ENCODE peak calls at places on chromosomes 1 and 21, in eight cellular contexts. W is MCF 10A, Y is foreskin keratinocyte, I is H1, K is type B pancreatic cell, E is kidney epithelial cell, O is AG04450, S is foreskin fibroblast. Q is an unnamed sample.

GRCh38 chr1:50080904-50081586 is 27.7 kb upstream of the ELAVL4 start:
- DNase-seq in O (no peak), Y (no peak), W (peak), K (no peak), I (peak), E (no peak), S (no peak), Q (no peak)

GRCh38 chr1:24117722-24118409 is 5.9 kb upstream of the MYOM3 start:
- DNase-seq in K (no peak), W (peak), I (no peak), Y (peak), S (peak), E (peak), O (no peak), Q (no peak)

GRCh38 chr1:44655609-44656008 is 18.7 kb downstream of the TMEM53 start:
- DNase-seq in I (peak), K (no peak), Y (no peak), O (no peak), S (peak), W (no peak), E (no peak), Q (no peak)

GRCh38 chr1:154304664-154305337 is 16.1 kb upstream of the AQP10 start:
- DNase-seq in O (no peak), E (no peak), I (no peak), S (no peak), K (no peak), W (no peak), Y (peak), Q (no peak)

GRCh38 chr1:26999440-26999987 is 6.0 kb downstream of the TRNP1 start:
- DNase-seq in I (peak), K (no peak), Y (peak), S (peak), W (peak), O (peak), E (no peak), Q (peak)

GRCh38 chr1:212270564-212270963 is 14.6 kb upstream of the PPP2R5A start:
- DNase-seq in Y (no peak), E (no peak), S (no peak), W (no peak), O (no peak), K (no peak), I (no peak), Q (no peak)

GRCh38 chr1:111733183-111733995 is 5.8 kb downstream of the INKA2 start:
- DNase-seq in W (peak), O (no peak), S (peak), Y (peak), K (no peak), E (no peak), I (peak), Q (no peak)

GRCh38 chr1:87915771-87916170 is 587.1 kb downstream of the LMO4 start:
- DNase-seq in O (no peak), W (no peak), E (no peak), S (no peak), Y (no peak), I (no peak), K (no peak), Q (no peak)

GRCh38 chr1:62011007-62011406 is 183.6 kb upstream of the L1TD1 start:
- DNase-seq in O (no peak), W (no peak), S (no peak), E (no peak), Y (no peak), K (no peak), I (no peak), Q (no peak)

GRCh38 chr1:92601044-92601443 is 114.3 kb upstream of the GFI1 start:
- DNase-seq in K (no peak), E (no peak), W (no peak), S (peak), I (no peak), O (no peak), Y (no peak), Q (no peak)

GRCh38 chr1:107963601-107964396 is 1.2 kb downstream of the VAV3 start:
- DNase-seq in I (peak), S (peak), K (no peak), O (no peak), E (no peak), W (no peak), Y (peak), Q (peak)

GRCh38 chr1:1364266-1364665 is 5.9 kb upstream of the MXRA8 start:
- DNase-seq in Y (peak), W (no peak), S (no peak), I (no peak), O (no peak), E (no peak), K (no peak), Q (no peak)

GRCh38 chr1:205285391-205286101 is 36.0 kb downstream of the NUAK2 start:
- DNase-seq in S (no peak), Y (no peak), W (no peak), E (no peak), K (no peak), O (no peak), I (no peak), Q (no peak)

GRCh38 chr1:21749859-21750468 is 33.0 kb downstream of the USP48 start:
- DNase-seq in K (no peak), O (no peak), Y (no peak), I (no peak), E (no peak), S (no peak), W (no peak), Q (no peak)

GRCh38 chr1:247209306-247209900 is 37.6 kb upstream of the ZNF124 start:
- DNase-seq in E (no peak), O (no peak), Y (peak), I (no peak), W (no peak), S (peak), K (no peak), Q (no peak)

GRCh38 chr1:119327436-119328155 is 41.0 kb upstream of the HAO2 start:
- DNase-seq in O (no peak), I (peak), Y (no peak), S (peak), K (peak), W (no peak), E (peak), Q (no peak)

GRCh38 chr1:236853916-236854601 is 59.0 kb downstream of the MTR start:
- DNase-seq in E (no peak), O (no peak), W (no peak), Y (no peak), I (no peak), S (peak), K (no peak), Q (no peak)

GRCh38 chr1:59674605-59675004 is 140.1 kb upstream of the HOOK1 start:
- DNase-seq in S (peak), K (no peak), I (no peak), E (no peak), O (no peak), W (peak), Y (peak), Q (no peak)

GRCh38 chr1:236425031-236425663 is 31.1 kb downstream of the EDARADD start:
- DNase-seq in S (no peak), Y (no peak), W (no peak), O (no peak), K (no peak), I (no peak), E (no peak), Q (no peak)

GRCh38 chr1:219298581-219299148 is 125.0 kb downstream of the LYPLAL1 start:
- DNase-seq in E (peak), K (no peak), W (no peak), O (no peak), I (no peak), S (no peak), Y (no peak), Q (peak)

GRCh38 chr1:33146038-33146437 is 35.8 kb downstream of the TRIM62 start:
- DNase-seq in W (no peak), S (no peak), E (no peak), I (no peak), Y (no peak), O (no peak), K (no peak), Q (no peak)

GRCh38 chr1:27135920-27136551 is 18.9 kb downstream of the SLC9A1 start:
- DNase-seq in E (no peak), K (no peak), O (no peak), Y (no peak), S (no peak), W (no peak), I (peak), Q (no peak)

GRCh38 chr1:11053758-11054137 is 6.1 kb downstream of the SRM start:
- DNase-seq in S (peak), E (no peak), W (no peak), I (peak), Y (no peak), K (no peak), O (no peak), Q (no peak)

GRCh38 chr1:240044620-240045019 is 47.1 kb upstream of the FMN2 start:
- DNase-seq in I (no peak), K (no peak), W (peak), O (no peak), S (peak), Y (no peak), E (no peak), Q (no peak)

GRCh38 chr1:6962956-6963915 is 178.0 kb downstream of the CAMTA1 start:
- DNase-seq in Y (peak), S (peak), E (peak), K (peak), W (no peak), O (no peak), I (peak), Q (peak)

GRCh38 chr1:190373705-190374336 is 103.8 kb downstream of the BRINP3 start:
- DNase-seq in E (no peak), I (no peak), Y (no peak), O (no peak), W (peak), K (no peak), S (peak), Q (no peak)

GRCh38 chr1:228940931-228941330 is 205.7 kb downstream of the RHOU start:
- DNase-seq in E (no peak), I (no peak), Y (no peak), K (no peak), W (no peak), O (no peak), S (no peak), Q (no peak)

GRCh38 chr1:60108223-60108622 is 34.7 kb upstream of the C1orf87 start:
- DNase-seq in I (no peak), O (no peak), E (peak), W (no peak), K (no peak), S (no peak), Y (no peak), Q (no peak)

DNA sequence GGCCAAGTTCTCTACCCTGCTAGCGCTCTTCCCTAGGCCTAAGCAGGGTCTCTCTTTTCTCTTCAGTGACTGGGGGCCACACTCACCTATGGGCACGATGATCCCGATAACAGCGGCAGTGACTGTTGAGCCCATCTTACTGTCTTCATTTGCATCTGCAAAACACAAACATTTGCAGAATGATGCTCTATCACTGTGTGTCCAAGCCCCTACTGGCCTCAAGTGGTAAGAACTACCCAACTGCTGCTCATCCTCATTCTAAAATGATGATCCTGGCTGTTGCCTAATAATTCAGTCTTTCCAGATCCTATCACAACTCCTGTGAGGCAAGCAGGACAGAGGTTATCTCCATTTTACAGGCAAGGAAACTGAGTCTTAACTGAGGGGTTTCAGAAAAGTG is 16.7 kb upstream of the MAGOH start:
- DNase-seq in O (no peak), E (no peak), I (no peak), W (no peak), Y (no peak), S (no peak), K (no peak), Q (no peak)
- TF ChIP-seq CTCF in O (peak), E (no peak), I (no peak), W (no peak), Y (no peak), S (no peak), K (peak), Q (no peak)

GRCh38 chr1:53821380-53821779 is 16.7 kb downstream of the NDC1 start:
- DNase-seq in Y (no peak), K (no peak), I (no peak), W (no peak), E (no peak), S (no peak), O (no peak), Q (no peak)
- TF ChIP-seq CTCF in Y (peak), K (peak), I (no peak), W (no peak), E (no peak), S (no peak), O (peak), Q (peak)

GRCh38 chr1:200365897-200366426 is 43.9 kb downstream of the ZNF281 start:
- DNase-seq in K (no peak), I (no peak), S (no peak), O (no peak), Y (no peak), W (no peak), E (no peak), Q (no peak)
- TF ChIP-seq CTCF in K (peak), I (peak), S (no peak), O (no peak), Y (no peak), W (no peak), E (no peak), Q (no peak)

GRCh38 chr21:46459024-46459355 is 299 bp downstream of the DIP2A start:
- DNase-seq in E (no peak), I (no peak), K (no peak), Y (no peak), S (no peak), W (no peak), O (no peak), Q (no peak)
- TF ChIP-seq CTCF in E (no peak), I (no peak), K (no peak), Y (no peak), S (no peak), W (no peak), O (no peak), Q (no peak)

GRCh38 chr1:172778461-172779455 is 119.9 kb downstream of the FASLG start:
- DNase-seq in E (no peak), Y (no peak), O (no peak), I (no peak), K (no peak), S (peak), W (peak), Q (no peak)
- TF ChIP-seq CTCF in E (no peak), Y (peak), O (peak), I (no peak), K (peak), S (no peak), W (peak), Q (no peak)

Q was measured in retinal pigment epithelial cell.